ENCODE peak calls at places on chromosome 14, in five cellular contexts. One of them, this sample, is unnamed.

GRCh38 chr14:22471545-22472121 is 117.4 kb downstream of the DAD1 start:
- DNase-seq in activated CD4-positive, CD25-positive, alpha-beta regulatory T cell: no peak
- DNase-seq in gastrocnemius medialis: no peak
- DNase-seq in KBM-7: peak
- DNase-seq in activated gamma-delta T cell treated with anti-CD3 and anti-CD28 coated beads, Interleukin-2, amount 50 U/mL, for 16 hours: no peak
- DNase-seq in this sample: peak

GRCh38 chr14:82595466-82595865 is 1061.8 kb upstream of the SEL1L start:
- DNase-seq in activated gamma-delta T cell treated with anti-CD3 and anti-CD28 coated beads, Interleukin-2, amount 50 U/mL, for 16 hours: no peak
- DNase-seq in activated CD4-positive, CD25-positive, alpha-beta regulatory T cell: no peak
- DNase-seq in KBM-7: no peak
- DNase-seq in gastrocnemius medialis: no peak
- DNase-seq in this sample: no peak

GRCh38 chr14:97719931-97720330 is 922.7 kb downstream of the VRK1 start:
- DNase-seq in activated gamma-delta T cell treated with anti-CD3 and anti-CD28 coated beads, Interleukin-2, amount 50 U/mL, for 16 hours: no peak
- DNase-seq in activated CD4-positive, CD25-positive, alpha-beta regulatory T cell: no peak
- DNase-seq in KBM-7: no peak
- DNase-seq in gastrocnemius medialis: no peak
- DNase-seq in this sample: no peak

GRCh38 chr14:20001863-20002262 is at the start of gene OR4Q2:
- DNase-seq in gastrocnemius medialis: no peak
- DNase-seq in KBM-7: no peak
- DNase-seq in activated CD4-positive, CD25-positive, alpha-beta regulatory T cell: no peak
- DNase-seq in activated gamma-delta T cell treated with anti-CD3 and anti-CD28 coated beads, Interleukin-2, amount 50 U/mL, for 16 hours: no peak
- DNase-seq in this sample: no peak

GRCh38 chr14:69133206-69134125 is 19.5 kb downstream of the DCAF5 start:
- DNase-seq in activated gamma-delta T cell treated with anti-CD3 and anti-CD28 coated beads, Interleukin-2, amount 50 U/mL, for 16 hours: no peak
- DNase-seq in activated CD4-positive, CD25-positive, alpha-beta regulatory T cell: no peak
- DNase-seq in gastrocnemius medialis: peak
- DNase-seq in KBM-7: peak
- DNase-seq in this sample: no peak

GRCh38 chr14:40252817-40253447 is 820.7 kb upstream of the FBXO33 start:
- DNase-seq in KBM-7: no peak
- DNase-seq in activated CD4-positive, CD25-positive, alpha-beta regulatory T cell: no peak
- DNase-seq in activated gamma-delta T cell treated with anti-CD3 and anti-CD28 coated beads, Interleukin-2, amount 50 U/mL, for 16 hours: no peak
- DNase-seq in gastrocnemius medialis: no peak
- DNase-seq in this sample: no peak

GRCh38 chr14:95538801-95539509 is 4.1 kb downstream of the GLRX5 start:
- DNase-seq in activated CD4-positive, CD25-positive, alpha-beta regulatory T cell: no peak
- DNase-seq in activated gamma-delta T cell treated with anti-CD3 and anti-CD28 coated beads, Interleukin-2, amount 50 U/mL, for 16 hours: no peak
- DNase-seq in KBM-7: no peak
- DNase-seq in gastrocnemius medialis: no peak
- DNase-seq in this sample: no peak

GRCh38 chr14:66606826-66607225 is 98.9 kb downstream of the GPHN start:
- DNase-seq in activated gamma-delta T cell treated with anti-CD3 and anti-CD28 coated beads, Interleukin-2, amount 50 U/mL, for 16 hours: no peak
- DNase-seq in KBM-7: no peak
- DNase-seq in activated CD4-positive, CD25-positive, alpha-beta regulatory T cell: no peak
- DNase-seq in gastrocnemius medialis: no peak
- DNase-seq in this sample: no peak

GRCh38 chr14:94056579-94057308 is 24.3 kb downstream of the DDX24 start:
- DNase-seq in activated gamma-delta T cell treated with anti-CD3 and anti-CD28 coated beads, Interleukin-2, amount 50 U/mL, for 16 hours: no peak
- DNase-seq in gastrocnemius medialis: no peak
- DNase-seq in activated CD4-positive, CD25-positive, alpha-beta regulatory T cell: no peak
- DNase-seq in KBM-7: no peak
- DNase-seq in this sample: no peak

GRCh38 chr14:99344051-99344450 is 72.1 kb upstream of the BCL11B start:
- DNase-seq in activated gamma-delta T cell treated with anti-CD3 and anti-CD28 coated beads, Interleukin-2, amount 50 U/mL, for 16 hours: no peak
- DNase-seq in activated CD4-positive, CD25-positive, alpha-beta regulatory T cell: no peak
- DNase-seq in KBM-7: no peak
- DNase-seq in gastrocnemius medialis: no peak
- DNase-seq in this sample: no peak

GRCh38 chr14:35399083-35399807 is 5.3 kb downstream of the NFKBIA start:
- DNase-seq in KBM-7: no peak
- DNase-seq in gastrocnemius medialis: no peak
- DNase-seq in activated gamma-delta T cell treated with anti-CD3 and anti-CD28 coated beads, Interleukin-2, amount 50 U/mL, for 16 hours: no peak
- DNase-seq in activated CD4-positive, CD25-positive, alpha-beta regulatory T cell: no peak
- DNase-seq in this sample: no peak

GRCh38 chr14:89912667-89913211 is 41.8 kb downstream of the EFCAB11 start:
- DNase-seq in gastrocnemius medialis: no peak
- DNase-seq in KBM-7: peak
- DNase-seq in activated CD4-positive, CD25-positive, alpha-beta regulatory T cell: no peak
- DNase-seq in activated gamma-delta T cell treated with anti-CD3 and anti-CD28 coated beads, Interleukin-2, amount 50 U/mL, for 16 hours: no peak
- DNase-seq in this sample: no peak

GRCh38 chr14:24887623-24888304 is 162.2 kb downstream of the STXBP6 start:
- DNase-seq in activated CD4-positive, CD25-positive, alpha-beta regulatory T cell: no peak
- DNase-seq in activated gamma-delta T cell treated with anti-CD3 and anti-CD28 coated beads, Interleukin-2, amount 50 U/mL, for 16 hours: no peak
- DNase-seq in gastrocnemius medialis: no peak
- DNase-seq in KBM-7: no peak
- DNase-seq in this sample: no peak

GRCh38 chr14:76168531-76168930 is 16.8 kb downstream of the GPATCH2L start:
- DNase-seq in gastrocnemius medialis: no peak
- DNase-seq in activated gamma-delta T cell treated with anti-CD3 and anti-CD28 coated beads, Interleukin-2, amount 50 U/mL, for 16 hours: no peak
- DNase-seq in KBM-7: no peak
- DNase-seq in activated CD4-positive, CD25-positive, alpha-beta regulatory T cell: no peak
- DNase-seq in this sample: no peak

GRCh38 chr14:104086210-104086660 is 735 bp downstream of the ASPG start:
- DNase-seq in KBM-7: no peak
- DNase-seq in activated CD4-positive, CD25-positive, alpha-beta regulatory T cell: no peak
- DNase-seq in gastrocnemius medialis: no peak
- DNase-seq in activated gamma-delta T cell treated with anti-CD3 and anti-CD28 coated beads, Interleukin-2, amount 50 U/mL, for 16 hours: no peak
- DNase-seq in this sample: no peak

GRCh38 chr14:104355101-104355691 is 216.8 kb downstream of the KIF26A start:
- DNase-seq in KBM-7: no peak
- DNase-seq in activated CD4-positive, CD25-positive, alpha-beta regulatory T cell: no peak
- DNase-seq in activated gamma-delta T cell treated with anti-CD3 and anti-CD28 coated beads, Interleukin-2, amount 50 U/mL, for 16 hours: no peak
- DNase-seq in gastrocnemius medialis: no peak
- DNase-seq in this sample: no peak

GRCh38 chr14:53462931-53463778 is 310.0 kb upstream of the DDHD1 start:
- DNase-seq in activated CD4-positive, CD25-positive, alpha-beta regulatory T cell: no peak
- DNase-seq in KBM-7: no peak
- DNase-seq in gastrocnemius medialis: no peak
- DNase-seq in activated gamma-delta T cell treated with anti-CD3 and anti-CD28 coated beads, Interleukin-2, amount 50 U/mL, for 16 hours: no peak
- DNase-seq in this sample: no peak

GRCh38 chr14:103313704-103314103 is 20.3 kb upstream of the EIF5 start:
- DNase-seq in gastrocnemius medialis: no peak
- DNase-seq in activated CD4-positive, CD25-positive, alpha-beta regulatory T cell: no peak
- DNase-seq in KBM-7: no peak
- DNase-seq in activated gamma-delta T cell treated with anti-CD3 and anti-CD28 coated beads, Interleukin-2, amount 50 U/mL, for 16 hours: no peak
- DNase-seq in this sample: no peak

GRCh38 chr14:88005978-88006851 is 1.3 kb downstream of the GPR65 start:
- DNase-seq in gastrocnemius medialis: no peak
- DNase-seq in activated gamma-delta T cell treated with anti-CD3 and anti-CD28 coated beads, Interleukin-2, amount 50 U/mL, for 16 hours: peak
- DNase-seq in KBM-7: peak
- DNase-seq in activated CD4-positive, CD25-positive, alpha-beta regulatory T cell: no peak
- DNase-seq in this sample: no peak

GRCh38 chr14:76953196-76953945 is 75.1 kb downstream of the IRF2BPL start:
- DNase-seq in KBM-7: peak
- DNase-seq in gastrocnemius medialis: peak
- DNase-seq in activated gamma-delta T cell treated with anti-CD3 and anti-CD28 coated beads, Interleukin-2, amount 50 U/mL, for 16 hours: peak
- DNase-seq in activated CD4-positive, CD25-positive, alpha-beta regulatory T cell: peak
- DNase-seq in this sample: no peak

GRCh38 chr14:38138581-38139138 is 69.0 kb upstream of the SSTR1 start:
- DNase-seq in KBM-7: no peak
- DNase-seq in gastrocnemius medialis: no peak
- DNase-seq in activated CD4-positive, CD25-positive, alpha-beta regulatory T cell: no peak
- DNase-seq in activated gamma-delta T cell treated with anti-CD3 and anti-CD28 coated beads, Interleukin-2, amount 50 U/mL, for 16 hours: no peak
- DNase-seq in this sample: no peak

GRCh38 chr14:102510616-102511520 is 1.3 kb upstream of the ANKRD9 start:
- DNase-seq in gastrocnemius medialis: no peak
- DNase-seq in activated CD4-positive, CD25-positive, alpha-beta regulatory T cell: no peak
- DNase-seq in activated gamma-delta T cell treated with anti-CD3 and anti-CD28 coated beads, Interleukin-2, amount 50 U/mL, for 16 hours: no peak
- DNase-seq in KBM-7: peak
- DNase-seq in this sample: no peak

GRCh38 chr14:100025111-100025510 is 40.1 kb upstream of the EVL start:
- DNase-seq in gastrocnemius medialis: peak
- DNase-seq in KBM-7: peak
- DNase-seq in activated gamma-delta T cell treated with anti-CD3 and anti-CD28 coated beads, Interleukin-2, amount 50 U/mL, for 16 hours: no peak
- DNase-seq in activated CD4-positive, CD25-positive, alpha-beta regulatory T cell: no peak
- DNase-seq in this sample: no peak

This sample was measured in D721Med.